ENCODE peak calls at places on chromosome X, in four cellular contexts. One of them, this sample, is unnamed.

GRCh38 chrX:41382699-41383645 is 49.0 kb downstream of the DDX3X start:
- DNase-seq in body of pancreas: no peak
- DNase-seq in HCT116: peak; percentile 6
- DNase-seq in transverse colon: peak; percentile 25
- DNase-seq in this sample: no peak

GRCh38 chrX:132876509-132876837 is 82.0 kb downstream of the HS6ST2 start:
- DNase-seq in body of pancreas: no peak
- DNase-seq in HCT116: no peak
- DNase-seq in transverse colon: no peak
- DNase-seq in this sample: no peak

GRCh38 chrX:40468033-40468979 is 112.5 kb upstream of the ATP6AP2 start:
- DNase-seq in body of pancreas: peak; percentile 64
- DNase-seq in HCT116: peak; percentile 47
- DNase-seq in transverse colon: peak; percentile 59
- DNase-seq in this sample: peak; percentile 47

GRCh38 chrX:148664171-148664570 is 163.8 kb downstream of the AFF2 start:
- DNase-seq in body of pancreas: no peak
- DNase-seq in HCT116: no peak
- DNase-seq in transverse colon: no peak
- DNase-seq in this sample: no peak

GRCh38 chrX:25049971-25050370 is 34.2 kb upstream of the ARX start:
- DNase-seq in body of pancreas: no peak
- DNase-seq in HCT116: no peak
- DNase-seq in transverse colon: no peak
- DNase-seq in this sample: no peak

GRCh38 chrX:101108293-101108692 is 10.3 kb downstream of the CENPI start:
- DNase-seq in body of pancreas: no peak
- DNase-seq in HCT116: no peak
- DNase-seq in transverse colon: no peak
- DNase-seq in this sample: no peak

GRCh38 chrX:71493111-71493613 is 39.7 kb upstream of the OGT start:
- DNase-seq in body of pancreas: peak; percentile 35
- DNase-seq in HCT116: no peak
- DNase-seq in transverse colon: peak; percentile 9
- DNase-seq in this sample: no peak

GRCh38 chrX:48754124-48754667 is 7.4 kb upstream of the GLOD5 start:
- DNase-seq in body of pancreas: no peak
- DNase-seq in HCT116: no peak
- DNase-seq in transverse colon: no peak
- DNase-seq in this sample: no peak

GRCh38 chrX:31871989-31872388 is 800.1 kb upstream of the FTHL17 start:
- DNase-seq in body of pancreas: no peak
- DNase-seq in HCT116: no peak
- DNase-seq in transverse colon: no peak
- DNase-seq in this sample: no peak

GRCh38 chrX:17738002-17738713 is 865 bp downstream of the SCML1 start:
- DNase-seq in body of pancreas: peak; percentile 43
- DNase-seq in HCT116: no peak
- DNase-seq in transverse colon: peak; percentile 50
- DNase-seq in this sample: peak; percentile 55

DNA sequence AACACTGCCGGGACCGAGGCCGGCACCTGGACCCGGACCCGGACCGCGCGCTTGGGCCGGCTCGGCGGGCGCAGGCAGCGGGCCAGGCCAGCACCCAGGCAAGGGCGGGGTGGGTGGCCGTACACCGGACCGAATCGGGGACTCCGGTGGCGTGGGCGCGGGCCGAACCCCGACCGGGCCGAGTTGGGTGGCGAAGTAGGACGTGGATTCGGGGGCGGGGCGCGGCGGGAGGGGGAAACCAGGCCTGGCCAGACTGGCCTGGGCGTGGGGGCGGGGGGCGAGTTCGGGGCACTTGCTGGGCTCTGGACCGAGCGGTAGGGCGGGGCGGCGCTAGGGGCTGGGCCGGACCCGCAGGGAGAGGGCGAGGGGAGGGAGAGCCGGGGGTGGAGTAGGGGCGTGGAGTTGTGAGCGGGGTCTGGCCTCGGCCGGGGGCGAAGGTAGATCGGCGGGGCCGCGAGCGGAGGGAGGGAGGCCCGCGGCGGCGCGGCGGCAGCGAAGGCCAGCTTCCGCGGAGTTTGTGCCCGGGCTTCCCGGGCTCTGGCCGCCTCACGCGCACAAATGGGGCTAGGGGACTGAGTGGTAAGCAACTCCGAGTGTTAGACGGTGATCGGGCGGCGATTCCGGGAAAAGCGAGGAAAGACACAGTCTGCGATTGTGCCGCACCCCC is 1.8 kb upstream of the BCORL1 start:
- DNase-seq in body of pancreas: peak; percentile 67
- DNase-seq in HCT116: no peak
- DNase-seq in transverse colon: peak; percentile 73
- DNase-seq in this sample: peak; percentile 20
- H3K4me3 ChIP-seq in body of pancreas: peak overlapping the region; percentile 36
- H3K4me3 ChIP-seq in HCT116: peak overlapping the region; percentile 41
- H3K4me3 ChIP-seq in transverse colon: peak overlapping the region; percentile 46
- H3K4me3 ChIP-seq in this sample: peak overlapping the region; percentile 56

GRCh38 chrX:19882066-19882775 is 5.2 kb downstream of the SH3KBP1 start:
- DNase-seq in body of pancreas: no peak
- DNase-seq in HCT116: no peak
- DNase-seq in transverse colon: no peak
- DNase-seq in this sample: no peak
- H3K4me1 ChIP-seq in body of pancreas: no peaks in the 10 kb centered on the region
- H3K4me1 ChIP-seq in HCT116: peaks cover 27% of the 10 kb centered on the region
- H3K4me1 ChIP-seq in transverse colon: no peaks in the 10 kb centered on the region
- H3K4me1 ChIP-seq in this sample: no peaks in the 10 kb centered on the region

GRCh38 chrX:123331859-123332258 is 147.8 kb downstream of the GRIA3 start:
- DNase-seq in body of pancreas: no peak
- DNase-seq in HCT116: no peak
- DNase-seq in transverse colon: no peak
- DNase-seq in this sample: no peak

GRCh38 chrX:123324628-123325027 is 140.6 kb downstream of the GRIA3 start:
- DNase-seq in body of pancreas: no peak
- DNase-seq in HCT116: no peak
- DNase-seq in transverse colon: no peak
- DNase-seq in this sample: no peak

GRCh38 chrX:123331349-123331748 is 147.3 kb downstream of the GRIA3 start:
- DNase-seq in body of pancreas: no peak
- DNase-seq in HCT116: no peak
- DNase-seq in transverse colon: no peak
- DNase-seq in this sample: no peak

GRCh38 chrX:123330229-123330942 is 146.3 kb downstream of the GRIA3 start:
- DNase-seq in body of pancreas: no peak
- DNase-seq in HCT116: no peak
- DNase-seq in transverse colon: no peak
- DNase-seq in this sample: no peak
- TF ChIP-seq CTCF in body of pancreas: no peak
- TF ChIP-seq CTCF in HCT116: no peak
- TF ChIP-seq CTCF in transverse colon: no peak
- TF ChIP-seq CTCF in this sample: no peak

DNA sequence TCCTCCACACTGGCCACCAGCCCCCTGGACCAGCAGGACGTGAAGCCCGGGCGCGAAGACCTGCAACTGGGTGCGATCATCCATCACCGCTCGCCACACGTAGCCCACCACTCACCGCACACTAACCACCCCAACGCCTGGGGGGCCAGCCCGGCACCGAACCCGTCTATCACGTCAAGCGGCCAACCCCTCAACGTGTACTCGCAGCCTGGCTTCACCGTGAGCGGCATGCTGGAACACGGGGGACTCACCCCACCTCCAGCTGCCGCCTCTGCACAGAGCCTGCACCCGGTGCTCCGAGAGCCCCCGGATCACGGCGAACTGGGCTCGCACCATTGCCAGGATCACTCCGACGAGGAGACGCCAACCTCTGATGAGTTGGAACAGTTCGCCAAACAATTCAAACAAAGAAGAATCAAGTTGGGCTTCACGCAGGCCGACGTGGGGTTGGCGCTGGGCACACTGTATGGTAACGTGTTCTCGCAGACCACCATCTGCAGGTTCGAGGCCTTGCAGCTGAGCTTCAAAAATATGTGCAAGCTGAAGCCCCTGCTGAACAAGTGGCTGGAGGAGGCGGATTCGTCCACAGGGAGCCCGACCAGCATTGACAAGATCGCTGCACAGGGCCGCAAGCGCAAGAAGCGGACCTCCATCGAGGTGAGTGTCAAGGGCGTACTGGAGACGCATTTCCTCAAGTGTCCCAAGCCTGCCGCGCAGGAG is 596 bp downstream of the POU3F4 start:
- DNase-seq in body of pancreas: no peak
- DNase-seq in HCT116: no peak
- DNase-seq in transverse colon: no peak
- DNase-seq in this sample: no peak
- H3K4me3 ChIP-seq in body of pancreas: no peak overlapping the region
- H3K4me3 ChIP-seq in HCT116: no peak overlapping the region
- H3K4me3 ChIP-seq in transverse colon: no peak overlapping the region
- H3K4me3 ChIP-seq in this sample: no peak overlapping the region

DNA sequence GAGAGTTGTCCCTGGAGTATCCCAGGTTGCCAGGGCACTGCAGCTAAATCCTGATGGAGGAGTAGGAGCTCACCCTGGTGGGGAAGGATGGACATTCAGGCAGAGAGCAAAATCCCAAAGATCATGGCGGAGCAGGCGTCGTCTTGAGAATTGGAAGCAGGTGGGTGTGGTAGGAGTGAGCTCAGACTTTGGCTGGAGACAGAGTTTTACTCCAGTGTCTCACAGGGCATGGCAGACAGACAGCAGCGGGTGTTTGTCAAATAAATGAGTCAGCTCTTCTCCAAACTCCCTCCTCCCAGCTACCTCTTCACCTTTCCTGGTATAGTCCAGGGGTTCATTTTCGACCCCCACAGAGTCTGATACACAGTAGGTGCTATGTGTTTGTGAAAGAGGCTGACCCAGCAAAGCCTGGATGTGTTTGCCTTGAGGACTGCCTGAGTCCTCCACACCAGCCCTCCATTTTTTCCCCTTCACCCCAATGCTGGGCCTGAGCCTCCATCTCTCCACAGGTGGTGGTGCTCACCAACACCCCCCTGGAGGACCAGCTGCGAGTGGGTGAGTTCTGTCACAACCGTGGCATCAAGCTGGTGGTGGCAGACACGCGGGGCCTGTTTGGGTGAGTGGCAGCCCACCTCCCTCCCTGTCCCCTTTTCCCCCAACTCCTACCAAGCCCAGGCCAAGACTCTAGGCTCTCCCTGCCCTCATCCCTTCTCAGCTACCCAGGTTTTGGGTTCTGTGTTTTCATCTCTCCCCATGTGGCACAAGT is 6.9 kb downstream of the UBA1 start:
- DNase-seq in body of pancreas: no peak
- DNase-seq in HCT116: no peak
- DNase-seq in transverse colon: peak; percentile 55
- DNase-seq in this sample: no peak
- H3K4me1 ChIP-seq in body of pancreas: peaks cover 26% of the 10 kb centered on the region
- H3K4me1 ChIP-seq in HCT116: no peaks in the 10 kb centered on the region
- H3K4me1 ChIP-seq in transverse colon: peaks cover 19% of the 10 kb centered on the region
- H3K4me1 ChIP-seq in this sample: no peaks in the 10 kb centered on the region

GRCh38 chrX:150489359-150490015 is 78.9 kb upstream of the MTM1 start:
- DNase-seq in body of pancreas: no peak
- DNase-seq in HCT116: no peak
- DNase-seq in transverse colon: no peak
- DNase-seq in this sample: no peak

GRCh38 chrX:150482537-150483217 is 85.7 kb upstream of the MTM1 start:
- DNase-seq in body of pancreas: peak; percentile 28
- DNase-seq in HCT116: peak; percentile 51
- DNase-seq in transverse colon: no peak
- DNase-seq in this sample: no peak

GRCh38 chrX:150487369-150488094 is 80.9 kb upstream of the MTM1 start:
- DNase-seq in body of pancreas: no peak
- DNase-seq in HCT116: no peak
- DNase-seq in transverse colon: no peak
- DNase-seq in this sample: no peak

GRCh38 chrX:150483576-150483975 is 84.8 kb upstream of the MTM1 start:
- DNase-seq in body of pancreas: no peak
- DNase-seq in HCT116: no peak
- DNase-seq in transverse colon: no peak
- DNase-seq in this sample: no peak

GRCh38 chrX:150486011-150486410 is 82.4 kb upstream of the MTM1 start:
- DNase-seq in body of pancreas: peak; percentile 59
- DNase-seq in HCT116: peak; percentile 24
- DNase-seq in transverse colon: peak; percentile 50
- DNase-seq in this sample: peak; percentile 19
- TF ChIP-seq CTCF in body of pancreas: peak; percentile 55
- TF ChIP-seq CTCF in HCT116: peak; percentile 61
- TF ChIP-seq CTCF in transverse colon: peak; percentile 46
- TF ChIP-seq CTCF in this sample: peak; percentile 31

DNA sequence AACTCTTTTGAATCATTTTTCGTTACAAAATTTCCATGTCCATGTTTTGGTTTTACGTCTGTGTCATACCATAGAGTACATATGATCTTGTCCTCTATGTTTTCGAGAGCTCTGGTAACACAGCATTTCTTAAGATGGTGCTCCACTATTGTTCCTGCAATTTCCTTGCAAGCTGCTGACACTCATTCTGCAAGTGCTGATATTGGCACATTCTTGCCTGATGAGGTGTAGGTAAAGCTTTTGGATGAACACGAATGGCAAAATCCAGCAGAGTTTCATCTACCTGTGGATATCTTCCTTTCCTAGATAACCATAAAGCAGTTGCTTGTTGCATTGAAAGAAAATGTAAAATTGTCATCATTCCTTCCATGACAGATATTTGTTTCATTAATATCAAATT is 41.3 kb downstream of the MAGEB17 start:
- DNase-seq in body of pancreas: no peak
- DNase-seq in HCT116: no peak
- DNase-seq in transverse colon: no peak
- DNase-seq in this sample: no peak
- H3K4me3 ChIP-seq in body of pancreas: no peak overlapping the region
- H3K4me3 ChIP-seq in HCT116: no peak overlapping the region
- H3K4me3 ChIP-seq in transverse colon: no peak overlapping the region
- H3K4me3 ChIP-seq in this sample: no peak overlapping the region

GRCh38 chrX:11406109-11406755 is 113.0 kb downstream of the AMELX start:
- DNase-seq in body of pancreas: no peak
- DNase-seq in HCT116: no peak
- DNase-seq in transverse colon: no peak
- DNase-seq in this sample: no peak
- H3K4me1 ChIP-seq in body of pancreas: no peaks in the 10 kb centered on the region
- H3K4me1 ChIP-seq in HCT116: no peaks in the 10 kb centered on the region
- H3K4me1 ChIP-seq in transverse colon: no peaks in the 10 kb centered on the region
- H3K4me1 ChIP-seq in this sample: no peaks in the 10 kb centered on the region

GRCh38 chrX:108245462-108245861 is 153.9 kb downstream of the ATG4A start:
- DNase-seq in body of pancreas: no peak
- DNase-seq in HCT116: no peak
- DNase-seq in transverse colon: no peak
- DNase-seq in this sample: no peak
- TF ChIP-seq CTCF in body of pancreas: no peak
- TF ChIP-seq CTCF in HCT116: peak; percentile 31
- TF ChIP-seq CTCF in transverse colon: no peak
- TF ChIP-seq CTCF in this sample: peak; percentile 2

GRCh38 chrX:635428-636192 is 5.0 kb downstream of the SHOX start:
- DNase-seq in body of pancreas: no peak
- DNase-seq in HCT116: no peak
- DNase-seq in transverse colon: no peak
- DNase-seq in this sample: no peak
- H3K4me3 ChIP-seq in body of pancreas: no peak overlapping the region
- H3K4me3 ChIP-seq in HCT116: no peak overlapping the region
- H3K4me3 ChIP-seq in transverse colon: no peak overlapping the region
- H3K4me3 ChIP-seq in this sample: no peak overlapping the region

This sample was measured in BE2C.